ENCODE peak calls at places on chromosome 7, in six cellular contexts. K, H, I, L, A and D are unnamed samples.

GRCh38 chr7:23232966-23233365 is 13.6 kb upstream of the GPNMB start:
- DNase-seq in A (no peak), I (no peak), L (no peak), H (no peak), K (no peak), D (no peak)

GRCh38 chr7:83824214-83824613 is 175.3 kb upstream of the SEMA3E start:
- DNase-seq in I (peak), K (no peak), L (no peak), H (no peak), A (peak), D (no peak)

GRCh38 chr7:108584211-108584610 is 14.5 kb downstream of the DNAJB9 start:
- DNase-seq in K (no peak), H (no peak), L (no peak), A (no peak), I (no peak), D (no peak)

GRCh38 chr7:24349339-24349738 is 65.3 kb downstream of the NPY start:
- DNase-seq in L (no peak), A (no peak), H (no peak), I (no peak), K (peak), D (peak)

GRCh38 chr7:134451656-134452055 is 7.2 kb downstream of the AKR1B1 start:
- DNase-seq in L (no peak), A (no peak), K (no peak), I (no peak), H (no peak), D (no peak)

GRCh38 chr7:22356855-22357310 is at the start of gene RAPGEF5:
- DNase-seq in K (peak), L (peak), I (no peak), A (no peak), H (peak), D (peak)

GRCh38 chr7:2009541-2010001 is 223.2 kb downstream of the MAD1L1 start:
- DNase-seq in L (no peak), K (peak), A (no peak), H (no peak), I (no peak), D (no peak)

GRCh38 chr7:102260856-102261255 is 25.8 kb upstream of the SH2B2 start:
- DNase-seq in A (no peak), H (no peak), L (no peak), I (peak), K (peak), D (peak)

GRCh38 chr7:132049462-132050304 is 493.3 kb upstream of the PODXL start:
- DNase-seq in I (peak), H (peak), L (peak), K (no peak), A (peak), D (peak)

GRCh38 chr7:33774762-33775523 is 130.4 kb upstream of the BMPER start:
- DNase-seq in L (no peak), I (peak), A (no peak), H (no peak), K (no peak), D (no peak)

GRCh38 chr7:45196374-45196773 is 38.8 kb downstream of the RAMP3 start:
- DNase-seq in H (no peak), K (no peak), A (no peak), I (no peak), L (no peak), D (no peak)

GRCh38 chr7:5012985-5013384 is 32.7 kb upstream of the RBAK start:
- DNase-seq in L (no peak), K (no peak), H (no peak), I (no peak), A (no peak), D (no peak)

GRCh38 chr7:77930496-77930895 is 131.9 kb downstream of the PHTF2 start:
- DNase-seq in A (no peak), H (no peak), L (no peak), I (no peak), K (no peak), D (no peak)

GRCh38 chr7:104800307-104800706 is 213.7 kb upstream of the KMT2E start:
- DNase-seq in H (no peak), I (no peak), K (no peak), L (no peak), A (no peak), D (no peak)

GRCh38 chr7:14734839-14735321 is 167.7 kb downstream of the DGKB start:
- DNase-seq in K (peak), H (no peak), L (no peak), A (no peak), I (no peak), D (peak)

GRCh38 chr7:95772298-95772770 is at the start of gene DYNC1I1:
- DNase-seq in H (no peak), I (peak), A (peak), K (peak), L (no peak), D (peak)

GRCh38 chr7:117656806-117657205 is 177.0 kb downstream of the CFTR start:
- DNase-seq in K (no peak), I (no peak), H (no peak), A (no peak), L (no peak), D (no peak)

GRCh38 chr7:38321515-38321944 is 48.1 kb upstream of the TARP start:
- DNase-seq in A (no peak), L (no peak), I (peak), H (no peak), K (no peak), D (no peak)

GRCh38 chr7:73606801-73607691 is 17.3 kb downstream of the MLXIPL start:
- DNase-seq in K (peak), L (peak), H (no peak), A (peak), I (peak), D (peak)

GRCh38 chr7:110386006-110386405 is 704.9 kb upstream of the LRRN3 start:
- DNase-seq in H (peak), I (no peak), A (no peak), L (no peak), K (no peak), D (no peak)

GRCh38 chr7:37694208-37695080 is 10.9 kb downstream of the GPR141 start:
- DNase-seq in A (no peak), I (no peak), H (no peak), L (no peak), K (no peak), D (peak)

GRCh38 chr7:50412958-50413357 is 37.2 kb downstream of the FIGNL1 start:
- DNase-seq in A (no peak), I (no peak), K (no peak), H (no peak), L (peak), D (no peak)

GRCh38 chr7:123604739-123605138 is 3.1 kb downstream of the ASB15 start:
- DNase-seq in I (no peak), H (no peak), L (no peak), A (no peak), K (no peak), D (no peak)

GRCh38 chr7:4066626-4067475 is 615.2 kb upstream of the FOXK1 start:
- DNase-seq in L (no peak), I (no peak), K (no peak), A (no peak), H (no peak), D (peak)

GRCh38 chr7:54183055-54183454 is 359.1 kb upstream of the VSTM2A start:
- DNase-seq in I (no peak), A (no peak), L (no peak), K (no peak), H (no peak), D (no peak)

GRCh38 chr7:147759327-147759943 is 831.1 kb upstream of the C7orf33 start:
- DNase-seq in I (no peak), A (no peak), L (no peak), K (peak), H (no peak), D (no peak)

GRCh38 chr7:65840446-65840845 is 32.4 kb upstream of the VKORC1L1 start:
- DNase-seq in L (no peak), H (peak), K (no peak), I (no peak), A (no peak), D (peak)

GRCh38 chr7:2198206-2198605 is 34.5 kb downstream of the MAD1L1 start:
- DNase-seq in A (no peak), L (no peak), K (peak), H (no peak), I (no peak), D (no peak)

GRCh38 chr7:7265057-7265456 is 82.7 kb downstream of the C1GALT1 start:
- DNase-seq in I (peak), A (no peak), K (no peak), H (no peak), L (no peak), D (no peak)

GRCh38 chr7:135709508-135709907 is 18.5 kb downstream of the SLC13A4 start:
- DNase-seq in L (no peak), I (no peak), A (no peak), K (no peak), H (no peak), D (no peak)

GRCh38 chr7:98297619-98298286 is 16.3 kb downstream of the BRI3 start:
- DNase-seq in H (no peak), K (no peak), L (no peak), I (no peak), A (no peak), D (no peak)
- H3K4me2 ChIP-seq in H (no peak), K (no peak), L (no peak), I (no peak), A (no peak), D (no peak)

DNA sequence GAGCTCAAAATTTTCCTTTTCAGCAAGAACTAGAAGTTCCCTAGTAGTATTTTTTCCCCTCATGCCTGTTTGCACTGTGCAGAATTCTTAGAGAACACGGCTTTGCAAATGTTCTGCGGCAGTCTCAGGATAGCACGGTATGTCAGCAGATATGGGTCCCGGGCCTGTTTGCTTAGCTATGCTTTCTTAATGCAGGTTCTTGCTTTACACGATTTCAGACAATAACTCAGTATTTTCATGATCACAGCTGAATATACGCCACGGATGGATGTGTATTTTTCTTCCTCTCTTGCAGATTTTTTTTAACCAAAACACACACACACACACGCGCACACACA is 137.3 kb downstream of the HECW1 start:
- DNase-seq in K (no peak), L (no peak), I (no peak), A (no peak), H (no peak), D (no peak)
- H3K4me2 ChIP-seq in K (no peak), L (no peak), I (peak), A (no peak), H (peak), D (no peak)

GRCh38 chr7:20993693-20994092 is 207.0 kb upstream of the SP8 start:
- DNase-seq in K (no peak), L (no peak), I (no peak), A (no peak), H (no peak), D (no peak)

GRCh38 chr7:20998309-20998708 is 211.6 kb upstream of the SP8 start:
- DNase-seq in A (no peak), H (peak), I (no peak), K (no peak), L (no peak), D (no peak)
- H3K4me2 ChIP-seq in A (no peak), H (peak), I (no peak), K (no peak), L (no peak), D (no peak)

DNA sequence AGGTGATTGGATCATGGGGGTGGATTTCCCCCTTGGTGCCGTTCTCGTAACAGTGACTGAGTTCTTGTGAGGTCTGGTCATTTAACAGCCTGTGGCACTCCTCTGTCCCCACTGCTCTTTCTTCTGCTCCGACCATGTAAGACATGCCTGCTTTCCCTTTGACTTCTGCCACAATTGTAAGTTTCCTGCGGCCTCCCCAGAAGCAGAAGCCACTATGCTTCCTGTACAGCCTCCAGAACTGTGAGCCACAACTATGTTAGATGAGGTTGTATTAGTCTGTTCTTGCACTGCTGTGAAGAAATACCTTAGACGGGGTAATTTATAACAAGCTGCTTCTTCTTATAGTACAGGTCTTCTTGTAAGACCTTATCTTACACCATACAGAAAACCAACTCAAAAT is 241.7 kb upstream of the KLF14 start:
- DNase-seq in L (no peak), H (no peak), A (no peak), K (no peak), I (no peak), D (no peak)
- H3K4me2 ChIP-seq in L (no peak), H (no peak), A (no peak), K (no peak), I (no peak), D (no peak)

GRCh38 chr7:88090671-88091070 is 129.2 kb downstream of the SRI start:
- DNase-seq in L (no peak), A (no peak), I (no peak), K (no peak), H (no peak), D (no peak)
- H3K4me2 ChIP-seq in L (no peak), A (no peak), I (no peak), K (peak), H (no peak), D (no peak)